ENCODE peak calls at places on chromosomes 1 and 21, in five cellular contexts. Q is lower lobe of right lung, W is amygdala, N is fibroblast of pulmonary artery, I is NCI-H2029. U is an unnamed sample.

GRCh38 chr21:41670056-41670805 is 96.6 kb downstream of the RIPK4 start:
- DNase-seq in Q (no peak), N (no peak), I (no peak), W (no peak), U (no peak)

GRCh38 chr21:39637197-39637970 is 24.6 kb downstream of the B3GALT5 start:
- DNase-seq in Q (no peak), N (no peak), W (no peak), I (peak; percentile 90), U (peak; percentile 90)

GRCh38 chr1:228003461-228004330 is 3.1 kb upstream of the WNT3A start:
- DNase-seq in W (no peak), I (no peak), N (no peak), Q (no peak), U (no peak)

GRCh38 chr1:44807364-44808062 is 362 bp upstream of the DYNLT4 start:
- DNase-seq in N (peak; percentile 100), I (peak; percentile 96), W (peak; percentile 81), Q (peak; percentile 99), U (peak; percentile 94)

GRCh38 chr1:91617242-91617837 is 116.7 kb downstream of the CDC7 start:
- DNase-seq in W (no peak), N (no peak), Q (peak; percentile 55), I (peak; percentile 3), U (peak; percentile 21)

GRCh38 chr1:92184632-92185031 is 33.1 kb upstream of the C1orf146 start:
- DNase-seq in N (peak; percentile 79), W (no peak), I (no peak), Q (no peak), U (no peak)

GRCh38 chr1:69315823-69316222 is 251.9 kb upstream of the LRRC7 start:
- DNase-seq in W (no peak), Q (no peak), I (no peak), N (no peak), U (no peak)

GRCh38 chr1:67733741-67734690 is 49.0 kb downstream of the GADD45A start:
- DNase-seq in I (no peak), N (no peak), W (no peak), Q (no peak), U (no peak)

GRCh38 chr1:94633051-94633450 is 91.5 kb upstream of the F3 start:
- DNase-seq in N (peak; percentile 64), I (no peak), W (no peak), Q (no peak), U (no peak)

GRCh38 chr1:89298461-89298860 is 25.8 kb upstream of the GBP5 start:
- DNase-seq in W (no peak), N (no peak), I (no peak), Q (no peak), U (no peak)

GRCh38 chr1:205518616-205519540 is 14.4 kb downstream of the CDK18 start:
- DNase-seq in W (peak; percentile 90), Q (no peak), I (no peak), N (no peak), U (no peak)

GRCh38 chr1:39882152-39882551 is 1.2 kb downstream of the TRIT1 start:
- DNase-seq in Q (no peak), I (peak; percentile 78), W (no peak), N (no peak), U (no peak)

GRCh38 chr1:32246888-32247273 is at the start of gene FAM167B:
- DNase-seq in I (no peak), Q (no peak), N (peak; percentile 91), W (no peak), U (no peak)

GRCh38 chr21:35095859-35096291 is 46.8 kb upstream of the RUNX1 start:
- DNase-seq in N (peak; percentile 84), W (no peak), Q (no peak), I (no peak), U (no peak)

GRCh38 chr21:38721983-38722382 is 83.7 kb upstream of the ETS2 start:
- DNase-seq in N (peak; percentile 56), W (no peak), I (no peak), Q (no peak), U (no peak)

GRCh38 chr1:24639881-24640280 is 3.2 kb upstream of the SRRM1 start:
- DNase-seq in I (peak; percentile 63), Q (no peak), W (peak; percentile 49), N (no peak), U (peak; percentile 67)

GRCh38 chr1:241834733-241835377 is 13.1 kb upstream of the EXO1 start:
- DNase-seq in N (peak; percentile 62), W (no peak), Q (no peak), I (no peak), U (no peak)

GRCh38 chr1:45954401-45954847 is 151.0 kb downstream of the MAST2 start:
- DNase-seq in W (no peak), N (peak; percentile 58), Q (no peak), I (peak; percentile 31), U (no peak)

GRCh38 chr1:93729502-93729901 is 47.9 kb upstream of the BCAR3 start:
- DNase-seq in W (peak; percentile 6), I (no peak), Q (no peak), N (no peak), U (no peak)

GRCh38 chr1:209808059-209808494 is 2.1 kb upstream of the IRF6 start:
- DNase-seq in N (peak; percentile 97), Q (peak; percentile 38), W (no peak), I (peak; percentile 86), U (peak; percentile 93)

GRCh38 chr21:16116798-16117197 is 387.0 kb downstream of the USP25 start:
- DNase-seq in N (peak; percentile 65), W (no peak), I (no peak), Q (no peak), U (no peak)

GRCh38 chr21:31326478-31327247 is 17.4 kb downstream of the TIAM1 start:
- DNase-seq in I (no peak), N (peak; percentile 35), Q (no peak), W (peak; percentile 47), U (no peak)

GRCh38 chr1:9942399-9942938 is 722 bp downstream of the LZIC start:
- DNase-seq in W (peak; percentile 23), Q (no peak), I (peak; percentile 11), N (peak; percentile 75), U (peak; percentile 26)

GRCh38 chr1:30887485-30888315 is 20.9 kb downstream of the SDC3 start:
- DNase-seq in Q (no peak), I (no peak), W (no peak), N (peak; percentile 31), U (no peak)

GRCh38 chr1:201063190-201063544 is 39.7 kb upstream of the KIF21B start:
- DNase-seq in Q (no peak), W (no peak), I (no peak), N (no peak), U (no peak)

GRCh38 chr1:36223373-36223995 is 759 bp upstream of the THRAP3 start:
- DNase-seq in Q (no peak), W (no peak), I (no peak), N (peak; percentile 74), U (no peak)

GRCh38 chr1:156082111-156083091 is at the start of gene MEX3A:
- DNase-seq in W (peak; percentile 82), N (peak; percentile 72), I (peak; percentile 46), Q (peak; percentile 74), U (peak; percentile 70)

GRCh38 chr1:42931108-42931539 is 27.5 kb downstream of the SLC2A1 start:
- DNase-seq in W (peak; percentile 34), I (peak; percentile 43), N (peak; percentile 52), Q (no peak), U (no peak)

GRCh38 chr1:201759194-201759814 is 69.7 kb upstream of the IPO9 start:
- DNase-seq in N (peak; percentile 61), I (no peak), W (no peak), Q (no peak), U (no peak)

GRCh38 chr1:175297291-175297690 is 104.7 kb upstream of the KIAA0040 start:
- DNase-seq in N (no peak), I (no peak), Q (no peak), W (no peak), U (no peak)

GRCh38 chr1:246795906-246796694 is 71.9 kb downstream of the SCCPDH start:
- DNase-seq in N (no peak), I (peak; percentile 45), W (no peak), Q (no peak), U (peak; percentile 62)

GRCh38 chr1:22325531-22326371 is 125.9 kb upstream of the ZBTB40 start:
- DNase-seq in W (no peak), Q (no peak), N (no peak), I (no peak), U (no peak)

GRCh38 chr1:237229333-237229732 is 187.3 kb downstream of the RYR2 start:
- DNase-seq in N (no peak), Q (no peak), I (no peak), W (no peak), U (no peak)

GRCh38 chr1:202811296-202812175 is 782 bp downstream of the PCAT6 start:
- DNase-seq in Q (no peak), I (no peak), W (no peak), N (no peak), U (no peak)

GRCh38 chr1:182301467-182302198 is 90.0 kb downstream of the GLUL start:
- DNase-seq in I (no peak), W (peak; percentile 77), N (peak; percentile 45), Q (no peak), U (peak; percentile 72)

GRCh38 chr1:243628476-243628907 is 221.6 kb downstream of the AKT3 start:
- DNase-seq in W (no peak), Q (no peak), N (peak; percentile 18), I (no peak), U (no peak)

GRCh38 chr1:188782220-188782841 is 1695.3 kb downstream of the BRINP3 start:
- DNase-seq in W (no peak), I (peak; percentile 35), Q (no peak), N (peak; percentile 45), U (peak; percentile 68)

U was measured in DMS153.